ENCODE peak calls at places on chromosomes 11 and 22, in ten cellular contexts. M is nucleus accumbens, B is Peyer's patch, J is PC-3, X is NCI-H460, U is brain microvascular endothelial cell, P is non-pigmented ciliary epithelial cell, V is GM20000, C is NCI-H446 treated with DMSO at 0.1 percent for 48 hours, A is NCI-H1105 treated with DMSO at 0.1 percent for 48 hours. F is an unnamed sample.

GRCh38 chr11:69654660-69655478 is 13.9 kb downstream of the CCND1 start:
- DNase-seq in C (no peak), V (no peak), U (no peak), X (no peak), B (peak), P (no peak), M (no peak), J (peak), A (no peak), F (peak)

GRCh38 chr11:128424867-128425285 is 162.5 kb downstream of the ETS1 start:
- DNase-seq in U (peak), B (peak), V (no peak), C (no peak), P (no peak), M (no peak), J (no peak), A (no peak), X (no peak), F (peak)

GRCh38 chr22:46707827-46708570 is 30.1 kb downstream of the CERK start:
- DNase-seq in A (no peak), X (no peak), C (no peak), P (no peak), M (no peak), B (no peak), J (no peak), V (no peak), U (no peak), F (no peak)

GRCh38 chr22:33909906-33910305 is 10.4 kb downstream of the LARGE1 start:
- DNase-seq in C (no peak), A (no peak), J (no peak), V (no peak), P (no peak), M (no peak), U (no peak), X (no peak), B (no peak), F (no peak)

GRCh38 chr11:12377824-12378593 is 638 bp downstream of the PARVA start:
- DNase-seq in U (peak), J (peak), A (peak), M (peak), B (peak), X (peak), P (no peak), C (no peak), V (no peak), F (peak)

GRCh38 chr11:9075441-9076000 is 15.9 kb downstream of the SCUBE2 start:
- DNase-seq in U (no peak), C (no peak), M (no peak), B (no peak), V (no peak), P (no peak), J (no peak), A (no peak), X (no peak), F (no peak)

GRCh38 chr22:27405672-27406388 is 395.7 kb downstream of the MN1 start:
- DNase-seq in A (no peak), X (peak), J (peak), C (no peak), M (peak), V (peak), B (peak), P (no peak), U (no peak), F (peak)

GRCh38 chr11:72231396-72232259 is 7.1 kb downstream of the INPPL1 start:
- DNase-seq in U (no peak), B (no peak), J (no peak), P (no peak), A (no peak), X (no peak), M (no peak), C (no peak), V (peak), F (no peak)

GRCh38 chr22:37211075-37211852 is 1.0 kb downstream of the SSTR3 start:
- DNase-seq in V (no peak), B (peak), A (no peak), C (no peak), X (no peak), M (no peak), P (no peak), J (no peak), U (no peak), F (no peak)

GRCh38 chr11:126790550-126790981 is 210.0 kb downstream of the KIRREL3 start:
- DNase-seq in P (peak), B (no peak), X (no peak), C (no peak), V (no peak), M (peak), U (peak), A (no peak), J (peak), F (no peak)

GRCh38 chr22:23075525-23076216 is 5.4 kb downstream of the GNAZ start:
- DNase-seq in M (no peak), C (no peak), J (no peak), U (no peak), V (no peak), P (no peak), X (no peak), B (peak), A (no peak), F (no peak)

GRCh38 chr11:118147502-118147901 is 5.1 kb downstream of the SCN4B start:
- DNase-seq in M (no peak), B (no peak), V (no peak), U (no peak), C (no peak), P (no peak), X (no peak), J (no peak), A (no peak), F (no peak)

GRCh38 chr11:127862406-127862805 is 725.0 kb downstream of the ETS1 start:
- DNase-seq in U (peak), B (no peak), X (no peak), P (no peak), V (no peak), J (peak), M (no peak), A (no peak), C (no peak), F (no peak)

GRCh38 chr11:117950320-117950719 is 21.1 kb upstream of the TMPRSS13 start:
- DNase-seq in J (peak), P (no peak), C (no peak), X (no peak), B (no peak), U (no peak), V (peak), A (no peak), M (no peak), F (no peak)

GRCh38 chr11:6505577-6506240 is 8.6 kb downstream of the DNHD1 start:
- DNase-seq in V (peak), X (peak), A (peak), U (peak), P (no peak), M (no peak), J (peak), C (peak), B (no peak), F (peak)

GRCh38 chr11:109641549-109641948 is 219.6 kb downstream of the C11orf87 start:
- DNase-seq in X (peak), B (no peak), M (no peak), A (no peak), V (no peak), P (peak), C (no peak), J (peak), U (peak), F (no peak)

GRCh38 chr11:78338138-78338537 is 79.5 kb downstream of the GAB2 start:
- DNase-seq in X (no peak), V (no peak), C (no peak), B (no peak), J (no peak), U (no peak), A (no peak), P (no peak), M (no peak), F (peak)

GRCh38 chr22:32334640-32335365 is 22.9 kb upstream of the RFPL3 start:
- DNase-seq in V (no peak), P (no peak), J (no peak), X (no peak), U (no peak), C (no peak), M (no peak), B (peak), A (no peak), F (no peak)

GRCh38 chr11:86774422-86774821 is 25.9 kb upstream of the PRSS23 start:
- DNase-seq in P (no peak), B (no peak), V (no peak), A (no peak), U (no peak), C (no peak), M (no peak), X (no peak), J (no peak), F (no peak)

GRCh38 chr22:49448546-49448945 is 379.1 kb downstream of the BRD1 start:
- DNase-seq in V (no peak), A (no peak), M (peak), U (no peak), B (no peak), X (no peak), J (no peak), P (no peak), C (no peak), F (no peak)

GRCh38 chr11:13316528-13316961 is 39.0 kb downstream of the BMAL1 start:
- DNase-seq in P (no peak), X (no peak), J (peak), U (peak), C (peak), A (no peak), B (no peak), V (no peak), M (no peak), F (no peak)

GRCh38 chr11:92667446-92668165 is 301.8 kb upstream of the MTNR1B start:
- DNase-seq in B (no peak), M (peak), V (no peak), P (no peak), J (no peak), A (no peak), U (no peak), C (no peak), X (no peak), F (peak)

GRCh38 chr11:36868380-36868779 is 270.3 kb upstream of the RAG2 start:
- DNase-seq in U (no peak), J (no peak), C (no peak), M (no peak), A (no peak), P (no peak), B (no peak), X (no peak), V (no peak), F (no peak)

GRCh38 chr22:45212992-45213751 is 27.5 kb downstream of the KIAA0930 start:
- DNase-seq in X (peak), B (peak), C (no peak), M (peak), U (peak), V (no peak), P (no peak), J (no peak), A (no peak), F (no peak)

GRCh38 chr11:60870276-60870675 is 2.9 kb downstream of the ZP1 start:
- DNase-seq in U (no peak), P (no peak), V (no peak), B (peak), A (peak), C (no peak), M (peak), X (no peak), J (no peak), F (peak)

GRCh38 chr11:46369458-46370152 is 11.9 kb upstream of the MDK start:
- DNase-seq in P (no peak), A (peak), C (peak), M (no peak), B (no peak), V (peak), U (peak), X (no peak), J (peak), F (peak)

GRCh38 chr11:118916842-118917388 is 8.8 kb downstream of the BCL9L start:
- DNase-seq in U (peak), J (peak), V (no peak), X (peak), B (no peak), C (no peak), P (no peak), A (no peak), M (no peak), F (peak)

GRCh38 chr11:27864046-27865025 is 164.1 kb upstream of the BDNF start:
- DNase-seq in C (peak), B (peak), V (no peak), A (peak), U (no peak), J (no peak), M (no peak), P (no peak), X (no peak), F (no peak)

GRCh38 chr22:35684270-35684700 is 33.4 kb upstream of the APOL5 start:
- DNase-seq in U (peak), A (no peak), P (no peak), V (no peak), C (peak), J (no peak), M (peak), X (peak), B (no peak), F (no peak)

GRCh38 chr11:57370251-57370650 is 10.7 kb downstream of the PRG3 start:
- DNase-seq in P (peak), M (no peak), C (no peak), B (no peak), V (no peak), J (peak), A (no peak), U (peak), X (no peak), F (no peak)

GRCh38 chr11:75706260-75706729 is 11.3 kb upstream of the MOGAT2 start:
- DNase-seq in B (peak), P (peak), M (peak), A (peak), J (peak), C (no peak), X (peak), V (peak), U (peak), F (peak)

GRCh38 chr11:64787526-64788320 is 9.4 kb upstream of the SF1 start:
- DNase-seq in B (peak), A (no peak), J (peak), C (no peak), X (peak), P (no peak), U (peak), V (peak), M (peak), F (no peak)

GRCh38 chr11:67349457-67349856 is 3.9 kb downstream of the POLD4 start:
- DNase-seq in X (no peak), P (no peak), U (no peak), B (no peak), J (no peak), C (no peak), V (no peak), A (no peak), M (no peak), F (no peak)

GRCh38 chr11:73530109-73530508 is 67.8 kb downstream of the FAM168A start:
- DNase-seq in B (no peak), P (no peak), J (no peak), C (no peak), A (no peak), M (no peak), V (no peak), X (no peak), U (no peak), F (no peak)

GRCh38 chr22:48734961-48735360 is 1092.7 kb downstream of the BRD1 start:
- DNase-seq in U (no peak), P (no peak), A (no peak), C (no peak), X (no peak), B (no peak), J (no peak), V (no peak), M (no peak), F (no peak)

GRCh38 chr11:20162824-20163777 is 2.8 kb upstream of the DBX1 start:
- DNase-seq in V (no peak), X (no peak), P (no peak), C (no peak), U (peak), J (no peak), A (no peak), B (no peak), M (no peak), F (peak)

F was measured in NCI-H146.